ENCODE peak calls at places on chromosomes 11 and 22, in five cellular contexts. D, L, H, J and U are unnamed samples.

GRCh38 chr11:116404143-116404800 is 368.5 kb downstream of the BUD13 start:
- DNase-seq in L (no peak), H (no peak), J (no peak), D (no peak), U (no peak)

GRCh38 chr11:95506777-95507176 is 275.8 kb upstream of the SESN3 start:
- DNase-seq in D (peak; percentile 81), H (no peak), J (no peak), L (no peak), U (peak; percentile 62)

GRCh38 chr11:61516675-61517516 is 8.3 kb downstream of the LRRC10B start:
- DNase-seq in H (no peak), L (peak; percentile 64), D (no peak), J (peak; percentile 34), U (peak; percentile 50)

GRCh38 chr11:74678591-74679512 is 52.4 kb downstream of the CHRDL2 start:
- DNase-seq in L (no peak), J (no peak), D (no peak), H (no peak), U (no peak)

GRCh38 chr11:70501026-70501901 is 102.9 kb downstream of the CTTN start:
- DNase-seq in L (no peak), H (no peak), J (no peak), D (peak; percentile 16), U (no peak)

GRCh38 chr11:44564198-44564597 is 1.3 kb upstream of the CD82 start:
- DNase-seq in L (no peak), D (no peak), H (no peak), J (no peak), U (no peak)

GRCh38 chr11:22787565-22788162 is 41.9 kb downstream of the SVIP start:
- DNase-seq in J (peak; percentile 67), H (no peak), L (peak; percentile 26), D (peak; percentile 46), U (peak; percentile 37)

GRCh38 chr22:42716649-42717127 is 4.0 kb downstream of the A4GALT start:
- DNase-seq in D (no peak), J (no peak), L (no peak), H (no peak), U (no peak)

GRCh38 chr11:26946209-26946828 is 47.6 kb upstream of the FIBIN start:
- DNase-seq in J (peak; percentile 88), D (peak; percentile 90), L (no peak), H (no peak), U (peak; percentile 68)

GRCh38 chr11:32071811-32072210 is 19.1 kb upstream of the RCN1 start:
- DNase-seq in L (no peak), D (peak; percentile 75), H (no peak), J (peak; percentile 83), U (peak; percentile 66)

GRCh38 chr11:115591380-115591779 is 87.2 kb upstream of the CADM1 start:
- DNase-seq in D (no peak), J (no peak), H (no peak), L (no peak), U (no peak)

GRCh38 chr11:100512475-100512874 is 174.6 kb upstream of the ARHGAP42 start:
- DNase-seq in D (no peak), H (no peak), J (no peak), L (no peak), U (peak; percentile 11)

GRCh38 chr11:127345819-127346459 is 345.4 kb upstream of the KIRREL3 start:
- DNase-seq in H (no peak), L (peak; percentile 40), D (peak; percentile 35), J (peak; percentile 20), U (peak; percentile 10)

GRCh38 chr11:34926101-34926830 is 9.8 kb downstream of the PDHX start:
- DNase-seq in L (no peak), D (peak; percentile 61), J (peak; percentile 74), H (no peak), U (peak; percentile 69)

GRCh38 chr22:25775501-25775900 is 33.5 kb downstream of the MYO18B start:
- DNase-seq in J (peak; percentile 23), L (no peak), H (no peak), D (peak; percentile 6), U (peak; percentile 71)

GRCh38 chr11:22459053-22459452 is 120.9 kb downstream of the SLC17A6 start:
- DNase-seq in J (peak; percentile 62), H (no peak), L (no peak), D (peak; percentile 69), U (peak; percentile 73)

GRCh38 chr11:86681039-86681745 is 8.8 kb upstream of the ME3 start:
- DNase-seq in D (no peak), H (no peak), J (no peak), L (no peak), U (no peak)

GRCh38 chr11:113952070-113952469 is 22.8 kb upstream of the HTR3A start:
- DNase-seq in J (no peak), H (no peak), L (no peak), D (no peak), U (no peak)

GRCh38 chr11:36317992-36318391 is 21.9 kb downstream of the PRR5L start:
- DNase-seq in J (no peak), D (no peak), H (no peak), L (no peak), U (no peak)

GRCh38 chr22:32896951-32897350 is 95.4 kb downstream of the TIMP3 start:
- DNase-seq in H (no peak), L (no peak), J (no peak), D (no peak), U (no peak)

GRCh38 chr11:2368851-2369180 is 8.3 kb upstream of the CD81 start:
- DNase-seq in D (no peak), H (no peak), L (no peak), J (no peak), U (no peak)

GRCh38 chr11:81870815-81871214 is 862.8 kb downstream of the FAM181B start:
- DNase-seq in J (no peak), D (no peak), H (no peak), L (no peak), U (no peak)

GRCh38 chr11:83403990-83404389 is 117.8 kb upstream of the CCDC90B start:
- DNase-seq in L (no peak), H (no peak), D (no peak), J (no peak), U (no peak)

GRCh38 chr11:79417069-79417920 is 23.5 kb downstream of the TENM4 start:
- DNase-seq in L (no peak), D (no peak), H (no peak), J (no peak), U (peak; percentile 29)

GRCh38 chr11:12007769-12008737 is at the start of gene DKK3:
- DNase-seq in J (no peak), D (peak; percentile 63), L (peak; percentile 14), H (no peak), U (peak; percentile 61)